ENCODE peak calls at places on chromosomes 13 and 19, in seven cellular contexts. J, N, Q, G, U, L and X are unnamed samples.

GRCh38 chr13:47332149-47332548 is 435.3 kb upstream of the HTR2A start:
- DNase-seq in J (no peak), N (no peak), Q (no peak), G (no peak), U (peak; percentile 8), L (no peak), X (no peak)

GRCh38 chr19:58279042-58279924 is 528 bp downstream of the ZNF8 start:
- DNase-seq in J (peak; percentile 82), N (peak; percentile 85), Q (peak; percentile 70), G (peak; percentile 84), U (peak; percentile 51), L (peak; percentile 54), X (peak; percentile 74)

GRCh38 chr13:91270031-91270430 is 77.5 kb upstream of the MIR17HG start:
- DNase-seq in J (no peak), N (no peak), Q (no peak), G (no peak), U (no peak), L (no peak), X (no peak)

GRCh38 chr19:621819-622218 is 11.5 kb downstream of the POLRMT start:
- DNase-seq in J (no peak), N (no peak), Q (no peak), G (no peak), U (no peak), L (no peak), X (no peak)

GRCh38 chr13:29362849-29363604 is 232.5 kb downstream of the SLC7A1 start:
- DNase-seq in J (peak; percentile 78), N (peak; percentile 85), Q (no peak), G (no peak), U (peak; percentile 44), L (peak; percentile 64), X (peak; percentile 41)

GRCh38 chr13:113140677-113141590 is 17.5 kb upstream of the PROZ start:
- DNase-seq in J (no peak), N (peak; percentile 48), Q (no peak), G (no peak), U (no peak), L (no peak), X (no peak)

GRCh38 chr19:36028313-36029041 is 4.2 kb downstream of the CLIP3 start:
- DNase-seq in J (no peak), N (no peak), Q (no peak), G (no peak), U (no peak), L (no peak), X (no peak)

GRCh38 chr13:85828094-85828684 is 29.0 kb upstream of the SLITRK6 start:
- DNase-seq in J (peak; percentile 29), N (no peak), Q (no peak), G (no peak), U (peak; percentile 30), L (no peak), X (no peak)

GRCh38 chr19:49512970-49513745 is 697 bp downstream of the FCGRT start:
- DNase-seq in J (peak; percentile 80), N (peak; percentile 92), Q (peak; percentile 66), G (peak; percentile 69), U (no peak), L (peak; percentile 76), X (peak; percentile 58)

GRCh38 chr19:36198116-36198515 is 16.3 kb downstream of the ZNF565 start:
- DNase-seq in J (no peak), N (no peak), Q (no peak), G (no peak), U (no peak), L (no peak), X (no peak)

GRCh38 chr13:107767119-107767518 is 448.2 kb downstream of the LIG4 start:
- DNase-seq in J (no peak), N (no peak), Q (no peak), G (no peak), U (no peak), L (no peak), X (no peak)

GRCh38 chr13:51270606-51271005 is 48.4 kb downstream of the FAM124A start:
- DNase-seq in J (no peak), N (no peak), Q (no peak), G (no peak), U (no peak), L (no peak), X (no peak)

GRCh38 chr19:956747-957451 is 27.2 kb upstream of the WDR18 start:
- DNase-seq in J (peak; percentile 91), N (peak; percentile 96), Q (no peak), G (no peak), U (peak; percentile 36), L (no peak), X (no peak)

GRCh38 chr19:18294467-18294864 is 13.0 kb upstream of the JUND start:
- DNase-seq in J (peak; percentile 50), N (peak; percentile 65), Q (peak; percentile 42), G (no peak), U (no peak), L (peak; percentile 82), X (peak; percentile 99)

GRCh38 chr19:58386166-58386575 is 898 bp upstream of the RPS5 start:
- DNase-seq in J (no peak), N (no peak), Q (no peak), G (no peak), U (no peak), L (no peak), X (no peak)

GRCh38 chr13:32941368-32941767 is 74.9 kb upstream of the KL start:
- DNase-seq in J (no peak), N (no peak), Q (no peak), G (no peak), U (no peak), L (no peak), X (no peak)

GRCh38 chr13:25114220-25114619 is 18.3 kb downstream of the PABPC3 start:
- DNase-seq in J (peak; percentile 83), N (peak; percentile 91), Q (peak; percentile 43), G (peak; percentile 45), U (peak; percentile 69), L (peak; percentile 60), X (peak; percentile 80)

GRCh38 chr13:57630661-57631606 is 610 bp upstream of the PCDH17 start:
- DNase-seq in J (peak; percentile 37), N (peak; percentile 83), Q (no peak), G (peak; percentile 20), U (no peak), L (peak; percentile 25), X (peak; percentile 7)

GRCh38 chr19:55704494-55705245 is 29.6 kb downstream of the EPN1 start:
- DNase-seq in J (no peak), N (peak; percentile 72), Q (no peak), G (no peak), U (no peak), L (no peak), X (no peak)

GRCh38 chr13:43200736-43201135 is 177.3 kb downstream of the DNAJC15 start:
- DNase-seq in J (no peak), N (no peak), Q (no peak), G (no peak), U (no peak), L (no peak), X (no peak)

GRCh38 chr13:86914757-86915156 is 756.4 kb upstream of the SLITRK5 start:
- DNase-seq in J (no peak), N (no peak), Q (no peak), G (no peak), U (no peak), L (no peak), X (no peak)

GRCh38 chr13:28022848-28023518 is 34.5 kb upstream of the URAD start:
- DNase-seq in J (peak; percentile 26), N (no peak), Q (no peak), G (no peak), U (peak; percentile 46), L (no peak), X (no peak)
- TF ChIP-seq CTCF in J (no peak), N (no peak), Q (no peak), G (no peak), U (no peak), L (no peak), X (no peak)

GRCh38 chr19:31318790-31319189 is 30.4 kb downstream of the TSHZ3 start:
- DNase-seq in J (no peak), N (no peak), Q (no peak), G (no peak), U (no peak), L (no peak), X (no peak)

GRCh38 chr19:31317098-31317497 is 32.1 kb downstream of the TSHZ3 start:
- DNase-seq in J (no peak), N (no peak), Q (no peak), G (no peak), U (no peak), L (no peak), X (no peak)

GRCh38 chr19:31319465-31319864 is 29.8 kb downstream of the TSHZ3 start:
- DNase-seq in J (no peak), N (peak; percentile 62), Q (no peak), G (no peak), U (no peak), L (no peak), X (no peak)

GRCh38 chr19:31316201-31316951 is 32.9 kb downstream of the TSHZ3 start:
- DNase-seq in J (peak; percentile 84), N (no peak), Q (peak; percentile 50), G (no peak), U (peak; percentile 61), L (no peak), X (no peak)

GRCh38 chr19:31317542-31317941 is 31.7 kb downstream of the TSHZ3 start:
- DNase-seq in J (no peak), N (no peak), Q (no peak), G (no peak), U (no peak), L (no peak), X (no peak)
- TF ChIP-seq CTCF in J (no peak), N (no peak), Q (no peak), G (no peak), U (no peak), L (no peak), X (no peak)

DNA sequence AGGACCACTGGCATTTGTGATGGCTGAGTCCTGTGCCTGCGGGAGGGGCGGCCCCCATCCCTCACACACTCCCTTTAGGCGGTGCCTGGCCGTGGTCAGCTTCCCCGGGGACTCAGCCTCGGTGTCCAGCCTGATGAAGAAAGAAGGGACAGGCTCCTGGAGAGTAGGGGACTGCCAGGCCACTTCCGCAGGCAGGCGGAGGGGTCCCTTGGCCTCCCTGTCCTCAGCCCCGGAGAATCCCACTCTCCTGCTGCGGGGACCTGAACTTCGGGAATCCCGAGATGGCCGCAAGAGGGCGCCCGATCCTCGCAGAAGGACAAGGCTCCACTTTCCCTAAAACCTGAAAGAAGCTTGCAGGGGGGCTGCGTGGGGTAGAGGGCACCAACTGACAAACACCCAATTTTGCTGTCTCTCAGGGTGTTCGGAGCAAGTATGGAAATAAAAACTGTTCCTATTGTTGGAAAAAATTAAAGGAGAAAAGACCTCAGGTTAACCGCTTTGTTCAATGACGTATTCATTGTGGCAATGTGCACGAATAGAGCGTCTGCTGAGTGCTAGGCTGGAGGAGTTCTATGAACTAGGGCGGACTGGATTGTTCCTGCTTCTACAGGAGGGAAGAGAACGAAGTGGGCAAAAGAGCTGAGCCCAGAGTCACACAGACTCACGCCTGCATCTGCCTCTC is 297.3 kb downstream of the ZNF536 start:
- DNase-seq in J (peak; percentile 80), N (peak; percentile 89), Q (peak; percentile 59), G (peak; percentile 57), U (peak; percentile 12), L (no peak), X (peak; percentile 66)
- TF ChIP-seq CTCF in J (peak; percentile 95), N (peak; percentile 78), Q (peak; percentile 69), G (peak; percentile 72), U (peak; percentile 64), L (peak; percentile 64), X (peak; percentile 80)

DNA sequence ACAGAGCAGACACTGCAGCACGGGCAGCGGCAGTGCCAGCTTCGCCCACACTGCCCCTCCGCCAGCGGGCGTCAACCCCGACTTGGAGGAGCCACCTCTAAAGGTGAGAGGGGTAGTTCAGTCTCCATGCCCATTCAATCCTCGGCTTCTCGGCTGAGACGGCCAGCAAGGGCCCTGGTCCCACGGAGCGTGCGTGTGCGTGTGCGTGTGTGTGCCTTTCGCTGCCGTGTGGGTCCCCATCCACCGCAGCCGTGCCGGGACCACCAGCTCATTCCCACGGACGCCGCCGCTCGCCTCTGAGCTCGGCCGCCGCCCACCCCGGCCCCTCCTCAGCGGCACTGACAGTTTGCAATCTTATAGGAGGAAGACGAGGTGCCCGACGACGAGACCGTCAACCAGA is 55.5 kb upstream of the LDLR start:
- DNase-seq in J (no peak), N (no peak), Q (no peak), G (no peak), U (no peak), L (no peak), X (no peak)
- TF ChIP-seq CTCF in J (no peak), N (no peak), Q (no peak), G (no peak), U (no peak), L (no peak), X (no peak)